ENCODE peak calls at places on chromosomes 11 and 22, in seven cellular contexts. One of them, this sample, is unnamed.

GRCh38 chr11:70493891-70494290 is 95.6 kb downstream of the CTTN start:
- DNase-seq in GM12865: no peak
- DNase-seq in B cell: no peak
- DNase-seq in heart left ventricle: no peak
- DNase-seq in NCI-H345: no peak
- DNase-seq in NCI-H510A treated with DMSO at 0.1 percent for 48 hours: no peak
- DNase-seq in T-helper 1 cell: no peak
- DNase-seq in this sample: no peak

GRCh38 chr22:26707581-26707980 is 50.2 kb downstream of the MIAT start:
- DNase-seq in GM12865: peak
- DNase-seq in B cell: no peak
- DNase-seq in heart left ventricle: no peak
- DNase-seq in NCI-H345: peak
- DNase-seq in NCI-H510A treated with DMSO at 0.1 percent for 48 hours: no peak
- DNase-seq in T-helper 1 cell: no peak
- DNase-seq in this sample: no peak

GRCh38 chr22:20380486-20380885 is 13.5 kb upstream of the ZNF74 start:
- DNase-seq in GM12865: no peak
- DNase-seq in B cell: no peak
- DNase-seq in heart left ventricle: no peak
- DNase-seq in NCI-H345: no peak
- DNase-seq in NCI-H510A treated with DMSO at 0.1 percent for 48 hours: no peak
- DNase-seq in T-helper 1 cell: no peak
- DNase-seq in this sample: no peak

GRCh38 chr11:85595285-85595884 is 31.8 kb downstream of the DLG2 start:
- DNase-seq in GM12865: peak
- DNase-seq in B cell: no peak
- DNase-seq in heart left ventricle: no peak
- DNase-seq in NCI-H345: peak
- DNase-seq in NCI-H510A treated with DMSO at 0.1 percent for 48 hours: peak
- DNase-seq in T-helper 1 cell: no peak
- DNase-seq in this sample: peak

GRCh38 chr11:26105762-26106423 is 226.0 kb upstream of the ANO3 start:
- DNase-seq in GM12865: no peak
- DNase-seq in B cell: no peak
- DNase-seq in heart left ventricle: no peak
- DNase-seq in NCI-H345: no peak
- DNase-seq in NCI-H510A treated with DMSO at 0.1 percent for 48 hours: no peak
- DNase-seq in T-helper 1 cell: no peak
- DNase-seq in this sample: no peak

GRCh38 chr22:36164621-36165020 is 4.1 kb upstream of the APOL3 start:
- DNase-seq in GM12865: no peak
- DNase-seq in B cell: no peak
- DNase-seq in heart left ventricle: no peak
- DNase-seq in NCI-H345: no peak
- DNase-seq in NCI-H510A treated with DMSO at 0.1 percent for 48 hours: no peak
- DNase-seq in T-helper 1 cell: no peak
- DNase-seq in this sample: no peak

GRCh38 chr11:76663461-76663760 is 7.1 kb downstream of the LRRC32 start:
- DNase-seq in GM12865: no peak
- DNase-seq in B cell: no peak
- DNase-seq in heart left ventricle: no peak
- DNase-seq in NCI-H345: no peak
- DNase-seq in NCI-H510A treated with DMSO at 0.1 percent for 48 hours: no peak
- DNase-seq in T-helper 1 cell: no peak
- DNase-seq in this sample: no peak

GRCh38 chr11:67492801-67493547 is 10.1 kb downstream of the AIP start:
- DNase-seq in GM12865: no peak
- DNase-seq in B cell: no peak
- DNase-seq in heart left ventricle: no peak
- DNase-seq in NCI-H345: no peak
- DNase-seq in NCI-H510A treated with DMSO at 0.1 percent for 48 hours: no peak
- DNase-seq in T-helper 1 cell: no peak
- DNase-seq in this sample: peak

GRCh38 chr11:59283825-59284772 is 71.4 kb upstream of the MPEG1 start:
- DNase-seq in GM12865: peak
- DNase-seq in B cell: peak
- DNase-seq in heart left ventricle: peak
- DNase-seq in NCI-H345: peak
- DNase-seq in NCI-H510A treated with DMSO at 0.1 percent for 48 hours: peak
- DNase-seq in T-helper 1 cell: peak
- DNase-seq in this sample: no peak

This sample was measured in GM06990.